ENCODE peak calls at places on chromosomes 4 and X, in five cellular contexts. B is transverse colon, R is stomach, D is upper lobe of left lung, H is H1. Z is an unnamed sample.

GRCh38 chr4:145183023-145183422 is 2.6 kb upstream of the OTUD4 start:
- DNase-seq in D (no peak), H (no peak), B (no peak), R (no peak), Z (no peak)

GRCh38 chr4:13700196-13701140 is 72.9 kb upstream of the BOD1L1 start:
- DNase-seq in H (no peak), D (no peak), B (no peak), R (no peak), Z (no peak)

GRCh38 chr4:53315300-53315699 is 50.6 kb downstream of the SCFD2 start:
- DNase-seq in D (no peak), R (no peak), B (peak), H (no peak), Z (no peak)

GRCh38 chr4:108696160-108696559 is 45.8 kb downstream of the OSTC start:
- DNase-seq in H (no peak), D (no peak), R (no peak), B (no peak), Z (no peak)

GRCh38 chr4:118865091-118865708 is 23.5 kb upstream of the SYNPO2 start:
- DNase-seq in D (peak), B (peak), H (no peak), R (peak), Z (no peak)

GRCh38 chr4:2832309-2832980 is 11.2 kb upstream of the ADD1 start:
- DNase-seq in H (no peak), R (no peak), D (no peak), B (peak), Z (peak)

GRCh38 chr4:183443609-183444148 is 757 bp upstream of the CDKN2AIP start:
- DNase-seq in H (no peak), D (no peak), B (no peak), R (no peak), Z (peak)

GRCh38 chrX:82816572-82816971 is 691.5 kb upstream of the POU3F4 start:
- DNase-seq in B (no peak), D (no peak), R (no peak), H (no peak), Z (no peak)

GRCh38 chrX:150775569-150776350 is 82.6 kb downstream of the MTMR1 start:
- DNase-seq in H (no peak), D (no peak), B (no peak), R (no peak), Z (no peak)

GRCh38 chr4:184100297-184100885 is 117.3 kb downstream of the ENPP6 start:
- DNase-seq in D (no peak), R (peak), H (peak), B (peak), Z (no peak)

GRCh38 chr4:75432683-75433082 is 81.5 kb downstream of the RCHY1 start:
- DNase-seq in D (no peak), R (no peak), B (no peak), H (no peak), Z (no peak)

GRCh38 chrX:154317391-154318000 is 21.9 kb downstream of the TKTL1 start:
- DNase-seq in H (peak), R (no peak), B (no peak), D (no peak), Z (no peak)

GRCh38 chr4:73178389-73178788 is 80.2 kb downstream of the ANKRD17 start:
- DNase-seq in R (no peak), H (no peak), B (no peak), D (no peak), Z (no peak)

GRCh38 chr4:87399148-87399547 is 8.2 kb upstream of the HSD17B11 start:
- DNase-seq in R (peak), D (no peak), H (peak), B (peak), Z (no peak)

GRCh38 chrX:25721564-25721963 is 416.6 kb upstream of the MAGEB18 start:
- DNase-seq in R (no peak), B (no peak), D (no peak), H (no peak), Z (no peak)

GRCh38 chr4:156146581-156146980 is 192.9 kb upstream of the CTSO start:
- DNase-seq in B (no peak), R (no peak), H (no peak), D (no peak), Z (no peak)

GRCh38 chr4:31442236-31442635 is 722.1 kb downstream of the PCDH7 start:
- DNase-seq in D (no peak), H (no peak), R (no peak), B (no peak), Z (no peak)

GRCh38 chrX:48835524-48836329 is at the start of gene PCSK1N:
- DNase-seq in D (no peak), H (no peak), R (no peak), B (no peak), Z (no peak)

GRCh38 chr4:115042496-115042895 is 70.9 kb downstream of the NDST4 start:
- DNase-seq in R (no peak), B (no peak), H (no peak), D (no peak), Z (no peak)

GRCh38 chr4:5461477-5461876 is 246.9 kb downstream of the EVC2 start:
- DNase-seq in B (no peak), D (no peak), R (no peak), H (no peak), Z (no peak)

GRCh38 chr4:5459236-5459635 is 249.1 kb downstream of the EVC2 start:
- DNase-seq in H (no peak), R (no peak), B (no peak), D (no peak), Z (no peak)

GRCh38 chr4:5458676-5459075 is 249.7 kb downstream of the EVC2 start:
- DNase-seq in H (no peak), R (no peak), B (no peak), D (no peak), Z (no peak)

GRCh38 chr4:5462254-5462835 is 246.0 kb downstream of the EVC2 start:
- DNase-seq in D (no peak), H (peak), R (no peak), B (no peak), Z (no peak)

DNA sequence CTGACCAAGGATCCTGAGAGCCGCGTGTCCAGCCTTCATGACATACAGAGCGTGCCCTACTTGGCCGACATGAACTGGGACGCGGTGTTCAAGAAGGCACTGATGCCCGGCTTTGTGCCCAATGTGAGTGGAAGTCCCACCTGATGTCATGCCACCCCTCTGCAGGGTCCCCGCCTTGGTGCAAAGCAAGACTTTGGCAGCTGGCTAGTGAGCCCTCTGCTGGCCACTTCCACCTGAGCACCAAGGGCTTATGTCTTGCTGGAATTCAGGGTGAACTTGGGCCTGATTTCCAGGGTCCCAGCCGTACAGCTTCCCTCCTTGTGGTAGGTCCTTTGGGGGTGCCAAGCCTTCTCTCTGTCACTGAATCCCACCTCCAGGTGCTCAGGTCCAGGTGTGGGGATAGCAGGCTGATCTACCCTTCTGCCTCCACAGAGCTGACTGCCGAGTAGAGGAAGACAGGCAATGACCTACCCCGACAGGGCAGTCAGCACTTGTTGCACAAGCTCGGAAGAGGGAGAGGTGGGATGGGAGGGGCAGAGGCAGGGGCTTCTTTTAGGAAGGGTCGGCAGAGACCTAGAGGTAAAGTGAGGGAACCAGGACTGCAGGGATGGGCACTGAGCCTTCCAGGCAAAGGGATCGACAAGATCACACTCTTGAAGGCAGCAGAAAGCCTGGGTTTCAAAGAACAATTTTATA is 248.1 kb downstream of the EVC2 start:
- DNase-seq in H (peak), B (no peak), R (no peak), D (no peak), Z (no peak)
- TF ChIP-seq POLR2A in H (no peak), B (no peak), R (no peak), D (no peak), Z (no peak)

GRCh38 chr4:63757919-63758318 is 651.3 kb downstream of the TECRL start:
- DNase-seq in B (no peak), R (no peak), D (no peak), H (no peak), Z (no peak)
- TF ChIP-seq EP300 in B (no peak), R (no peak), D (no peak), H (no peak), Z (no peak)

GRCh38 chrX:97597954-97598353 is 714.2 kb downstream of the RPA4 start:
- DNase-seq in B (no peak), H (no peak), D (no peak), R (no peak), Z (no peak)
- H3K27ac ChIP-seq in B (no peak), H (peak), D (no peak), R (no peak), Z (no peak)

GRCh38 chr4:8117278-8117682 is 41.3 kb downstream of the ABLIM2 start:
- DNase-seq in R (peak), D (no peak), B (peak), H (peak), Z (no peak)
- TF ChIP-seq POLR2A in R (no peak), D (no peak), B (no peak), H (no peak), Z (no peak)

DNA sequence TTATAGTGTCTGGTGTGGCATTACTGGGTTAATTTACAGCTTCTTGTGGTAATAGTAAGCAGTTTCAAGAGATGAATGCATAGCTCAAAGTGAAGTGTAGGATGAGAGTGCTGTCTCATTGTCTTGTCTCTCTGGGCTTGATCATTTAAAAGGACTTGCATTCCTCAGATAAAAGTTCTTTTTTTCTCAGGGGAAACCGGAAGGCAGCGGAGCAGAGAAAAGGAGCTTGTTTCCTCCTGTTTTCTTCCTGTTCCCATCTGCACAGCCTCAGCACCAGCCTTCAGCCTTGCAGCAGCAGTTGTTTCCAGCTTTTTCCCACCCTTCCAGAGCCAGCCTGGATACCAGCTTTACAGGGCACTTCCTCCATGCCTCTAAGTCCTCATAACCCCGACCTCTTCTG is 61.4 kb upstream of the LGI2 start:
- DNase-seq in R (no peak), B (no peak), D (no peak), H (no peak), Z (no peak)
- TF ChIP-seq EP300 in R (no peak), B (no peak), D (no peak), H (no peak), Z (no peak)